ENCODE peak calls at places on chromosomes 13 and 19, in five cellular contexts. One of them, this sample, is unnamed.

GRCh38 chr13:93843082-93843481 is 616.5 kb downstream of the GPC6 start:
- DNase-seq in GM13977: no peak
- DNase-seq in AG04450: no peak
- DNase-seq in GM12864: no peak
- DNase-seq in GM06990: no peak
- DNase-seq in this sample: no peak

GRCh38 chr19:34904846-34905527 is 21.7 kb upstream of the ZNF30 start:
- DNase-seq in GM13977: no peak
- DNase-seq in AG04450: no peak
- DNase-seq in GM12864: no peak
- DNase-seq in GM06990: no peak
- DNase-seq in this sample: no peak

GRCh38 chr19:18320865-18321728 is 1.8 kb downstream of the LSM4 start:
- DNase-seq in GM13977: no peak
- DNase-seq in AG04450: no peak
- DNase-seq in GM12864: no peak
- DNase-seq in GM06990: no peak
- DNase-seq in this sample: no peak

GRCh38 chr13:90389537-90389936 is 958.0 kb upstream of the MIR17HG start:
- DNase-seq in GM13977: no peak
- DNase-seq in AG04450: no peak
- DNase-seq in GM12864: no peak
- DNase-seq in GM06990: no peak
- DNase-seq in this sample: no peak

GRCh38 chr13:32019612-32020233 is 11.9 kb upstream of the FRY start:
- DNase-seq in GM13977: peak; percentile 70
- DNase-seq in AG04450: peak; percentile 63
- DNase-seq in GM12864: peak; percentile 30
- DNase-seq in GM06990: no peak
- DNase-seq in this sample: peak; percentile 58

GRCh38 chr13:29583073-29583785 is 12.3 kb downstream of the SLC7A1 start:
- DNase-seq in GM13977: no peak
- DNase-seq in AG04450: no peak
- DNase-seq in GM12864: no peak
- DNase-seq in GM06990: no peak
- DNase-seq in this sample: no peak

GRCh38 chr19:46202426-46202825 is 27.1 kb upstream of the IGFL1 start:
- DNase-seq in GM13977: no peak
- DNase-seq in AG04450: no peak
- DNase-seq in GM12864: no peak
- DNase-seq in GM06990: no peak
- DNase-seq in this sample: no peak

GRCh38 chr19:46137915-46138473 is 10.0 kb upstream of the IGFL2 start:
- DNase-seq in GM13977: no peak
- DNase-seq in AG04450: no peak
- DNase-seq in GM12864: no peak
- DNase-seq in GM06990: no peak
- DNase-seq in this sample: no peak

GRCh38 chr13:40503026-40503425 is 163.4 kb downstream of the FOXO1 start:
- DNase-seq in GM13977: no peak
- DNase-seq in AG04450: no peak
- DNase-seq in GM12864: no peak
- DNase-seq in GM06990: no peak
- DNase-seq in this sample: no peak

GRCh38 chr19:13082192-13083007 is 20.3 kb downstream of the LYL1 start:
- DNase-seq in GM13977: no peak
- DNase-seq in AG04450: no peak
- DNase-seq in GM12864: no peak
- DNase-seq in GM06990: no peak
- DNase-seq in this sample: peak; percentile 40

GRCh38 chr19:8680676-8681344 is 17.8 kb downstream of the ACTL9 start:
- DNase-seq in GM13977: no peak
- DNase-seq in AG04450: no peak
- DNase-seq in GM12864: no peak
- DNase-seq in GM06990: no peak
- DNase-seq in this sample: no peak

GRCh38 chr19:44202470-44202869 is 9.9 kb upstream of the ZNF227 start:
- DNase-seq in GM13977: no peak
- DNase-seq in AG04450: no peak
- DNase-seq in GM12864: no peak
- DNase-seq in GM06990: no peak
- DNase-seq in this sample: no peak

GRCh38 chr13:47256618-47257017 is 359.8 kb upstream of the HTR2A start:
- DNase-seq in GM13977: no peak
- DNase-seq in AG04450: peak; percentile 42
- DNase-seq in GM12864: no peak
- DNase-seq in GM06990: no peak
- DNase-seq in this sample: no peak

GRCh38 chr13:76759877-76760276 is 126.3 kb downstream of the KCTD12 start:
- DNase-seq in GM13977: no peak
- DNase-seq in AG04450: no peak
- DNase-seq in GM12864: no peak
- DNase-seq in GM06990: no peak
- DNase-seq in this sample: no peak

GRCh38 chr19:5536337-5536894 is 31.3 kb downstream of the TINCR start:
- DNase-seq in GM13977: no peak
- DNase-seq in AG04450: no peak
- DNase-seq in GM12864: no peak
- DNase-seq in GM06990: no peak
- DNase-seq in this sample: no peak

GRCh38 chr13:34257980-34258379 is 440.0 kb downstream of the RFC3 start:
- DNase-seq in GM13977: no peak
- DNase-seq in AG04450: no peak
- DNase-seq in GM12864: no peak
- DNase-seq in GM06990: no peak
- DNase-seq in this sample: peak; percentile 87

This sample was measured in Kasumi-1.